ENCODE peak calls at places on chromosomes 3 and 15, in five cellular contexts. R is PC-3, U is PC-9, B is pancreas, N is mammary epithelial cell. P is an unnamed sample.

GRCh38 chr3:111585214-111585613 is 9.9 kb downstream of the ZBED2 start:
- DNase-seq in B (no peak), U (peak), N (peak), R (peak), P (no peak)

GRCh38 chr3:64203216-64203615 is 22.1 kb downstream of the PRICKLE2 start:
- DNase-seq in B (no peak), U (no peak), N (peak), R (peak), P (no peak)

GRCh38 chr15:36252117-36252711 is 327.2 kb upstream of the CDIN1 start:
- DNase-seq in N (no peak), R (no peak), U (no peak), B (no peak), P (no peak)

GRCh38 chr3:53939081-53939582 is 47.5 kb upstream of the SELENOK start:
- DNase-seq in N (no peak), U (no peak), R (no peak), B (no peak), P (no peak)

GRCh38 chr3:100316656-100317069 is 17.9 kb upstream of the NIT2 start:
- DNase-seq in R (peak), N (peak), B (no peak), U (peak), P (peak)

GRCh38 chr3:66797916-66798560 is 200.1 kb upstream of the KBTBD8 start:
- DNase-seq in R (no peak), U (no peak), N (no peak), B (no peak), P (no peak)

GRCh38 chr15:75049392-75049791 is 26.0 kb downstream of the PPCDC start:
- DNase-seq in B (peak), N (no peak), R (no peak), U (no peak), P (no peak)

GRCh38 chr3:154745925-154746324 is 315.9 kb upstream of the GPR149 start:
- DNase-seq in B (no peak), U (no peak), N (no peak), R (peak), P (no peak)

GRCh38 chr3:36875397-36875796 is 69.5 kb downstream of the TRANK1 start:
- DNase-seq in B (no peak), N (no peak), R (no peak), U (no peak), P (no peak)

GRCh38 chr3:110677506-110677905 is 394.1 kb upstream of the NECTIN3 start:
- DNase-seq in N (no peak), R (no peak), U (no peak), B (no peak), P (no peak)

GRCh38 chr3:90091557-90091956 is 984.1 kb downstream of the EPHA3 start:
- DNase-seq in U (no peak), N (peak), R (peak), B (no peak), P (no peak)

GRCh38 chr3:66450389-66451022 is 50.3 kb downstream of the LRIG1 start:
- DNase-seq in N (no peak), R (peak), U (no peak), B (no peak), P (no peak)

GRCh38 chr15:92906563-92907081 is 6.5 kb downstream of the CHD2 start:
- DNase-seq in N (peak), B (no peak), U (peak), R (peak), P (peak)

GRCh38 chr3:57755368-57756021 is 614 bp upstream of the SLMAP start:
- DNase-seq in B (no peak), N (peak), U (peak), R (peak), P (peak)

GRCh38 chr15:70830615-70831014 is 23.3 kb downstream of the LARP6 start:
- DNase-seq in R (no peak), B (no peak), U (no peak), N (no peak), P (no peak)

GRCh38 chr15:89356634-89357298 is 22.1 kb upstream of the POLG start:
- DNase-seq in N (no peak), U (no peak), B (no peak), R (peak), P (no peak)

GRCh38 chr3:11929531-11929930 is 74.7 kb upstream of the SYN2 start:
- DNase-seq in U (no peak), N (no peak), R (no peak), B (no peak), P (no peak)

GRCh38 chr15:78739996-78740903 is 71.0 kb downstream of the ADAMTS7 start:
- DNase-seq in U (no peak), B (peak), N (peak), R (peak), P (no peak)
- TF ChIP-seq CTCF in U (peak), B (peak), N (peak), R (peak), P (peak)

GRCh38 chr3:39727415-39727814 is 82.0 kb upstream of the MYRIP start:
- DNase-seq in R (no peak), N (no peak), B (no peak), U (no peak), P (no peak)
- TF ChIP-seq CTCF in R (no peak), N (peak), B (no peak), U (no peak), P (no peak)

DNA sequence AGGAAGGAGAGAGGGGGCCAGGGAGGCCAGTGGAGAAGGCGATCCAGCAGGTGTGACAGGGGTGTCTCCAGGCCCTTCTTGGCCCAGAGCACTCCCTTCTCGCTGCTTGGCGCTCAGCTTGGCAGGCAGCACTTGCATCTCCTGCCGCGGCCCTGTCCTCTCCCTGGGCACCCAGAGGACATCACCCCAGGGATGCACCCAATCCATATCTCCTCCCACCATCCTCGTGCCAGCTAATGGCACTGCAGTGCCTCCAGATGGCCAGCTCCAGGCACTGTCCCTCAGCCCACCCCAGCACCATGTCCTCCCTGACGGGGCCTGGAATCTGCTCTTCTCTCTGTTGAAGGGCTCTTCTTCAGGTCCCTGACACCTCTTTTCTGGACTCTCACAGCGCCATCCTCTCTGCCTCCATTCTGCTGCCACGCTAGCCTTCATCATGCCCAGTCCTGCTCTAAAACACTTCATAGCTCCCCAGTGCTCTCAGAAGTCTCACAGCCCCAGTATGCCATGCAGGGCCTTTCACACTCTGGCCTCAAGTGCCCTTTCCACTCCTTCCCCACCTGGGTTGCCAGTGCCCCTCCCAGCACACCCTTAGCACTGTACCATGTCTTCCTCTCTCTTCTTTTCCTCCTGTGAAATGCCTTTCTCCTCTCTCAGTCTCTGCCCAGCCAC is 106.8 kb upstream of the SLC6A11 start:
- DNase-seq in U (no peak), B (no peak), N (no peak), R (no peak), P (no peak)
- TF ChIP-seq CTCF in U (no peak), B (no peak), N (no peak), R (peak), P (no peak)

GRCh38 chr3:161100994-161101393 is 4.2 kb downstream of the B3GALNT1 start:
- DNase-seq in B (no peak), R (no peak), U (no peak), N (no peak), P (no peak)

GRCh38 chr3:161101609-161102008 is 3.5 kb downstream of the B3GALNT1 start:
- DNase-seq in U (no peak), B (no peak), R (no peak), N (no peak), P (no peak)

GRCh38 chr3:161096771-161097367 is 8.3 kb downstream of the B3GALNT1 start:
- DNase-seq in N (peak), R (peak), B (no peak), U (no peak), P (no peak)
- TF ChIP-seq CTCF in N (peak), R (peak), B (no peak), U (peak), P (peak)

DNA sequence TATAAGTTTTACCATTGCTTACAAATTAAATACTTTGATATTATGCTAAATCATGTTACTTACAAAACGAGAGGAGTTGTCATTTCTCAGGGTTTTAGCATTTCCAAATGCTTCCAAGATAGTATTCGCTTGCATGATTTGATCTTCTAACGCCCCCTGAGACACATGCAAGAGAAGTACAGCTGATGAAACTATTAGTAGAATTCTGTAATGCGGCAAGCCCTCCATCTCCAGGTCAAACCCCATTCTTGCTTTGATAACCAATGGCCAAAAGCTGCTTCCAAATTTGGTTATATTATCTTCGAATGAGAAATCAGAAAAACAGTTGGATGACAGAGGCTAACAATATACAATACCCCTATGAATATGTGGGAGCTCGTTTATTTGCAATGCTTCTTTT is 14.7 kb downstream of the MYH15 start:
- DNase-seq in R (no peak), U (no peak), N (no peak), B (no peak), P (no peak)
- TF ChIP-seq CTCF in R (no peak), U (no peak), N (no peak), B (no peak), P (no peak)

GRCh38 chr3:42702982-42703694 is 540 bp upstream of the HHATL start:
- DNase-seq in N (no peak), U (no peak), R (no peak), B (no peak), P (no peak)
- TF ChIP-seq CTCF in N (no peak), U (no peak), R (no peak), B (no peak), P (no peak)

P was measured in GM13977.